ENCODE peak calls at places on chromosomes 5 and 9, in six cellular contexts. One of them, this sample, is unnamed.

GRCh38 chr5:386432-387341 is 56.3 kb upstream of the EXOC3 start:
- DNase-seq in stimulated activated naive CD8-positive, alpha-beta T cell treated with anti-CD3 and anti-CD28 coated beads, Interleukin-15, amount 100 ng/mL, for 72 hours: no peak
- DNase-seq in fibroblast of lung: no peak
- DNase-seq in heart left ventricle: no peak
- DNase-seq in A172: no peak
- DNase-seq in NCI-H2029: no peak
- DNase-seq in this sample: no peak

GRCh38 chr5:168765220-168766037 is 186.3 kb upstream of the PANK3 start:
- DNase-seq in A172: no peak
- DNase-seq in heart left ventricle: no peak
- DNase-seq in NCI-H2029: no peak
- DNase-seq in stimulated activated naive CD8-positive, alpha-beta T cell treated with anti-CD3 and anti-CD28 coated beads, Interleukin-15, amount 100 ng/mL, for 72 hours: no peak
- DNase-seq in fibroblast of lung: peak
- DNase-seq in this sample: no peak

GRCh38 chr9:96441798-96442445 is 8.0 kb upstream of the HABP4 start:
- DNase-seq in fibroblast of lung: no peak
- DNase-seq in NCI-H2029: peak
- DNase-seq in A172: peak
- DNase-seq in stimulated activated naive CD8-positive, alpha-beta T cell treated with anti-CD3 and anti-CD28 coated beads, Interleukin-15, amount 100 ng/mL, for 72 hours: peak
- DNase-seq in heart left ventricle: no peak
- DNase-seq in this sample: no peak

GRCh38 chr9:27414215-27414731 is 109.8 kb upstream of the IFNK start:
- DNase-seq in fibroblast of lung: no peak
- DNase-seq in stimulated activated naive CD8-positive, alpha-beta T cell treated with anti-CD3 and anti-CD28 coated beads, Interleukin-15, amount 100 ng/mL, for 72 hours: no peak
- DNase-seq in NCI-H2029: no peak
- DNase-seq in A172: no peak
- DNase-seq in heart left ventricle: peak
- DNase-seq in this sample: no peak

GRCh38 chr5:83220331-83220730 is 143.0 kb downstream of the XRCC4 start:
- DNase-seq in stimulated activated naive CD8-positive, alpha-beta T cell treated with anti-CD3 and anti-CD28 coated beads, Interleukin-15, amount 100 ng/mL, for 72 hours: no peak
- DNase-seq in fibroblast of lung: no peak
- DNase-seq in NCI-H2029: no peak
- DNase-seq in heart left ventricle: no peak
- DNase-seq in A172: no peak
- DNase-seq in this sample: no peak

GRCh38 chr5:132054697-132055440 is 5.6 kb upstream of the IL3 start:
- DNase-seq in fibroblast of lung: no peak
- DNase-seq in NCI-H2029: no peak
- DNase-seq in stimulated activated naive CD8-positive, alpha-beta T cell treated with anti-CD3 and anti-CD28 coated beads, Interleukin-15, amount 100 ng/mL, for 72 hours: peak
- DNase-seq in A172: no peak
- DNase-seq in heart left ventricle: no peak
- DNase-seq in this sample: no peak

GRCh38 chr9:124256517-124257069 is 1.2 kb upstream of the NEK6 start:
- DNase-seq in fibroblast of lung: peak
- DNase-seq in stimulated activated naive CD8-positive, alpha-beta T cell treated with anti-CD3 and anti-CD28 coated beads, Interleukin-15, amount 100 ng/mL, for 72 hours: no peak
- DNase-seq in NCI-H2029: peak
- DNase-seq in A172: peak
- DNase-seq in heart left ventricle: no peak
- DNase-seq in this sample: peak

GRCh38 chr5:138726848-138727247 is 26.4 kb upstream of the CTNNA1 start:
- DNase-seq in fibroblast of lung: no peak
- DNase-seq in A172: no peak
- DNase-seq in stimulated activated naive CD8-positive, alpha-beta T cell treated with anti-CD3 and anti-CD28 coated beads, Interleukin-15, amount 100 ng/mL, for 72 hours: no peak
- DNase-seq in heart left ventricle: no peak
- DNase-seq in NCI-H2029: no peak
- DNase-seq in this sample: no peak

GRCh38 chr5:132184588-132184987 is 43.1 kb downstream of the P4HA2 start:
- DNase-seq in stimulated activated naive CD8-positive, alpha-beta T cell treated with anti-CD3 and anti-CD28 coated beads, Interleukin-15, amount 100 ng/mL, for 72 hours: no peak
- DNase-seq in NCI-H2029: no peak
- DNase-seq in heart left ventricle: no peak
- DNase-seq in A172: no peak
- DNase-seq in fibroblast of lung: no peak
- DNase-seq in this sample: no peak

GRCh38 chr9:97412628-97413382 is 909 bp downstream of the TDRD7 start:
- DNase-seq in A172: peak
- DNase-seq in fibroblast of lung: peak
- DNase-seq in heart left ventricle: no peak
- DNase-seq in stimulated activated naive CD8-positive, alpha-beta T cell treated with anti-CD3 and anti-CD28 coated beads, Interleukin-15, amount 100 ng/mL, for 72 hours: no peak
- DNase-seq in NCI-H2029: no peak
- DNase-seq in this sample: peak

GRCh38 chr5:149210968-149211495 is 60.6 kb upstream of the AFAP1L1 start:
- DNase-seq in stimulated activated naive CD8-positive, alpha-beta T cell treated with anti-CD3 and anti-CD28 coated beads, Interleukin-15, amount 100 ng/mL, for 72 hours: no peak
- DNase-seq in heart left ventricle: no peak
- DNase-seq in fibroblast of lung: peak
- DNase-seq in A172: no peak
- DNase-seq in NCI-H2029: no peak
- DNase-seq in this sample: no peak

GRCh38 chr5:159908201-159908940 is 7.9 kb upstream of the ADRA1B start:
- DNase-seq in fibroblast of lung: peak
- DNase-seq in heart left ventricle: no peak
- DNase-seq in A172: no peak
- DNase-seq in stimulated activated naive CD8-positive, alpha-beta T cell treated with anti-CD3 and anti-CD28 coated beads, Interleukin-15, amount 100 ng/mL, for 72 hours: no peak
- DNase-seq in NCI-H2029: peak
- DNase-seq in this sample: no peak

GRCh38 chr9:129290606-129291005 is 112.5 kb upstream of the IER5L start:
- DNase-seq in NCI-H2029: no peak
- DNase-seq in heart left ventricle: no peak
- DNase-seq in stimulated activated naive CD8-positive, alpha-beta T cell treated with anti-CD3 and anti-CD28 coated beads, Interleukin-15, amount 100 ng/mL, for 72 hours: peak
- DNase-seq in A172: no peak
- DNase-seq in fibroblast of lung: no peak
- DNase-seq in this sample: no peak

GRCh38 chr9:20407013-20407412 is 215.3 kb downstream of the MLLT3 start:
- DNase-seq in heart left ventricle: no peak
- DNase-seq in A172: no peak
- DNase-seq in NCI-H2029: no peak
- DNase-seq in stimulated activated naive CD8-positive, alpha-beta T cell treated with anti-CD3 and anti-CD28 coated beads, Interleukin-15, amount 100 ng/mL, for 72 hours: no peak
- DNase-seq in fibroblast of lung: no peak
- DNase-seq in this sample: no peak

GRCh38 chr9:110179734-110180133 is 28.2 kb downstream of the C9orf152 start:
- DNase-seq in fibroblast of lung: peak
- DNase-seq in A172: peak
- DNase-seq in heart left ventricle: no peak
- DNase-seq in stimulated activated naive CD8-positive, alpha-beta T cell treated with anti-CD3 and anti-CD28 coated beads, Interleukin-15, amount 100 ng/mL, for 72 hours: no peak
- DNase-seq in NCI-H2029: no peak
- DNase-seq in this sample: peak

GRCh38 chr9:438066-438465 is 223.4 kb downstream of the DOCK8 start:
- DNase-seq in fibroblast of lung: peak
- DNase-seq in A172: peak
- DNase-seq in heart left ventricle: no peak
- DNase-seq in NCI-H2029: no peak
- DNase-seq in stimulated activated naive CD8-positive, alpha-beta T cell treated with anti-CD3 and anti-CD28 coated beads, Interleukin-15, amount 100 ng/mL, for 72 hours: no peak
- DNase-seq in this sample: no peak

GRCh38 chr5:73540192-73540591 is 25.2 kb downstream of the ANKRA2 start:
- DNase-seq in NCI-H2029: no peak
- DNase-seq in stimulated activated naive CD8-positive, alpha-beta T cell treated with anti-CD3 and anti-CD28 coated beads, Interleukin-15, amount 100 ng/mL, for 72 hours: no peak
- DNase-seq in fibroblast of lung: peak
- DNase-seq in A172: peak
- DNase-seq in heart left ventricle: no peak
- DNase-seq in this sample: peak

GRCh38 chr5:72355706-72356299 is 35.6 kb downstream of the PTCD2 start:
- DNase-seq in fibroblast of lung: peak
- DNase-seq in heart left ventricle: no peak
- DNase-seq in A172: peak
- DNase-seq in NCI-H2029: no peak
- DNase-seq in stimulated activated naive CD8-positive, alpha-beta T cell treated with anti-CD3 and anti-CD28 coated beads, Interleukin-15, amount 100 ng/mL, for 72 hours: no peak
- DNase-seq in this sample: no peak

GRCh38 chr5:171992813-171993212 is 13.6 kb downstream of the FBXW11 start:
- DNase-seq in fibroblast of lung: no peak
- DNase-seq in NCI-H2029: no peak
- DNase-seq in A172: no peak
- DNase-seq in heart left ventricle: no peak
- DNase-seq in stimulated activated naive CD8-positive, alpha-beta T cell treated with anti-CD3 and anti-CD28 coated beads, Interleukin-15, amount 100 ng/mL, for 72 hours: no peak
- DNase-seq in this sample: no peak

GRCh38 chr5:158463971-158464370 is 605.0 kb upstream of the CLINT1 start:
- DNase-seq in stimulated activated naive CD8-positive, alpha-beta T cell treated with anti-CD3 and anti-CD28 coated beads, Interleukin-15, amount 100 ng/mL, for 72 hours: peak
- DNase-seq in NCI-H2029: no peak
- DNase-seq in A172: no peak
- DNase-seq in heart left ventricle: no peak
- DNase-seq in fibroblast of lung: no peak
- DNase-seq in this sample: no peak

GRCh38 chr5:32581010-32581785 is 4.2 kb upstream of the SUB1 start:
- DNase-seq in stimulated activated naive CD8-positive, alpha-beta T cell treated with anti-CD3 and anti-CD28 coated beads, Interleukin-15, amount 100 ng/mL, for 72 hours: no peak
- DNase-seq in fibroblast of lung: no peak
- DNase-seq in NCI-H2029: no peak
- DNase-seq in A172: no peak
- DNase-seq in heart left ventricle: no peak
- DNase-seq in this sample: no peak

GRCh38 chr9:94847486-94847885 is 121.0 kb downstream of the AOPEP start:
- DNase-seq in stimulated activated naive CD8-positive, alpha-beta T cell treated with anti-CD3 and anti-CD28 coated beads, Interleukin-15, amount 100 ng/mL, for 72 hours: no peak
- DNase-seq in A172: peak
- DNase-seq in heart left ventricle: no peak
- DNase-seq in NCI-H2029: no peak
- DNase-seq in fibroblast of lung: peak
- DNase-seq in this sample: no peak

GRCh38 chr9:35547889-35548418 is 57.1 kb upstream of the TESK1 start:
- DNase-seq in fibroblast of lung: no peak
- DNase-seq in NCI-H2029: no peak
- DNase-seq in stimulated activated naive CD8-positive, alpha-beta T cell treated with anti-CD3 and anti-CD28 coated beads, Interleukin-15, amount 100 ng/mL, for 72 hours: no peak
- DNase-seq in A172: no peak
- DNase-seq in heart left ventricle: no peak
- DNase-seq in this sample: no peak

This sample was measured in H54.